ENCODE peak calls at places on chromosome 4, in five cellular contexts. I, K, O, Q and A are unnamed samples. For H3K4me1, the result is how much of the 10 kb centered on the place peaks cover.

GRCh38 chr4:182978152-182978827 is 61.1 kb upstream of the DCTD start:
- DNase-seq in I (no peak), K (peak), O (no peak), Q (no peak), A (no peak)

GRCh38 chr4:99300934-99301333 is 10.1 kb upstream of the ADH1A start:
- DNase-seq in I (no peak), K (peak), O (peak), Q (peak), A (no peak)

GRCh38 chr4:83454626-83455025 is 997 bp downstream of the HELQ start:
- DNase-seq in I (no peak), K (peak), O (no peak), Q (no peak), A (no peak)

GRCh38 chr4:588351-588849 is 12.3 kb upstream of the TMEM271 start:
- DNase-seq in I (no peak), K (no peak), O (no peak), Q (no peak), A (no peak)

GRCh38 chr4:2797545-2798305 is 4.8 kb downstream of the SH3BP2 start:
- DNase-seq in I (peak), K (no peak), O (peak), Q (no peak), A (no peak)

GRCh38 chr4:107856901-107857300 is 32.2 kb downstream of the SGMS2 start:
- DNase-seq in I (no peak), K (no peak), O (no peak), Q (no peak), A (no peak)

GRCh38 chr4:182427530-182427929 is 184.3 kb downstream of the TENM3 start:
- DNase-seq in I (no peak), K (no peak), O (no peak), Q (no peak), A (no peak)

GRCh38 chr4:149164282-149164681 is 651.4 kb downstream of the IQCM start:
- DNase-seq in I (no peak), K (no peak), O (no peak), Q (no peak), A (no peak)

GRCh38 chr4:6815029-6815836 is 32.7 kb downstream of the KIAA0232 start:
- DNase-seq in I (no peak), K (peak), O (peak), Q (no peak), A (no peak)

GRCh38 chr4:126004936-126005335 is 690.2 kb downstream of the FAT4 start:
- DNase-seq in I (no peak), K (peak), O (no peak), Q (no peak), A (no peak)

GRCh38 chr4:61202100-61202637 is 2.0 kb downstream of the ADGRL3 start:
- DNase-seq in I (no peak), K (peak), O (peak), Q (no peak), A (no peak)

GRCh38 chr4:106268731-106269272 is 47.2 kb downstream of the TBCK start:
- DNase-seq in I (no peak), K (no peak), O (no peak), Q (no peak), A (no peak)

GRCh38 chr4:15714141-15714540 is 11.3 kb downstream of the BST1 start:
- DNase-seq in I (no peak), K (no peak), O (no peak), Q (no peak), A (no peak)

GRCh38 chr4:113358784-113359183 is 309.3 kb downstream of the ANK2 start:
- DNase-seq in I (no peak), K (no peak), O (no peak), Q (no peak), A (no peak)

GRCh38 chr4:1285790-1286553 is 3.7 kb upstream of the MAEA start:
- DNase-seq in I (no peak), K (no peak), O (no peak), Q (no peak), A (no peak)

GRCh38 chr4:6280365-6280996 is 10.8 kb downstream of the WFS1 start:
- DNase-seq in I (no peak), K (peak), O (no peak), Q (no peak), A (no peak)

GRCh38 chr4:131644619-131645018 is 1504.5 kb upstream of the PCDH10 start:
- DNase-seq in I (no peak), K (peak), O (no peak), Q (no peak), A (no peak)

DNA sequence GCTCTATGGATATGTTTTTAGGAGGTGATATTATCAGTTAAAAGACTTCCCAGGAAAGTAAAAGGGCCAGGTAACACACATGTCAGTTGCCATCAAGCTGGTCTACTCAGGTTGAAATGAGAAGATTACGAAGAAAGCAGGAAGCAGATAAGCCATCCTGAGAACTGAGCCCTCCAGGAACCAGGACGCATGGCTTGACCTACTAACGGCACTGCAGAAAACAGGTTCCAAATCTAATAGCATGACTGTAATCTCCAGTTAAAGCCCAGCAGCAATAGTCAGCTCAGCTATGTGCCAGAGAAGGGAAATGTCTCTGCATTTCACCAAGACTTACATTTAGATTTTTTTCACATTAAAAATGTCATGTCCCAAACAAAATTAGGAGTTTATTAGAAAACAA is 77.9 kb downstream of the APBB2 start:
- DNase-seq in I (no peak), K (no peak), O (no peak), Q (no peak), A (no peak)
- H3K4me1 ChIP-seq in I (under half), K (under half), O (under half), Q (under half), A (half or more)

GRCh38 chr4:168848112-168848511 is 161.9 kb downstream of the CBR4 start:
- DNase-seq in I (no peak), K (peak), O (no peak), Q (no peak), A (no peak)
- H3K4me1 ChIP-seq in I (under half), K (under half), O (under half), Q (under half), A (under half)

GRCh38 chr4:20356565-20356964 is 104.9 kb downstream of the SLIT2 start:
- DNase-seq in I (no peak), K (no peak), O (no peak), Q (no peak), A (no peak)

GRCh38 chr4:20351360-20352171 is 99.9 kb downstream of the SLIT2 start:
- DNase-seq in I (no peak), K (no peak), O (no peak), Q (no peak), A (no peak)

GRCh38 chr4:20352172-20352431 is 100.4 kb downstream of the SLIT2 start:
- DNase-seq in I (no peak), K (no peak), O (no peak), Q (no peak), A (no peak)

GRCh38 chr4:20354120-20354519 is 102.4 kb downstream of the SLIT2 start:
- DNase-seq in I (no peak), K (no peak), O (no peak), Q (no peak), A (no peak)

GRCh38 chr4:20353646-20354045 is 101.9 kb downstream of the SLIT2 start:
- DNase-seq in I (no peak), K (no peak), O (no peak), Q (no peak), A (no peak)
- H3K4me1 ChIP-seq in I (under half), K (under half), O (under half), Q (under half), A (under half)

DNA sequence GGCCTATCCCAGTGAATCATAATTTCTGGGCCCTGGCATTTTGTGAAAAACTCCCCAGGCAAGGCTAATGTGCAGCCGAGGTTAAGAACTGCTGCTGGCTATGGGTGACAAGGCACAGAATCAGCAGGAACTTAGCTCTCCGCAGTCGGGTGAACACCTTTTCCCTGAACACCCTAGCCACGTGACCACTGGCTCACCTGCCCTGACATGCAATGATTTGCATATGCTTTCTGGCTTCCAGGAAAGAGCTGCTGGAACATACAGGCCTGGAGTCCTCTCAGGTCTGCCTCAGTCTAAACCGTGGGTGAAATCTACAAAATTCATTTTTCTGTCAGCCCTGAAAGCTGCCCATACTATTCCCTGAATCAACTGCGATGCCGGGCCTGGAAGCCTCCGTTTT is 56.6 kb downstream of the ZNF827 start:
- DNase-seq in I (no peak), K (peak), O (peak), Q (no peak), A (no peak)
- H3K4me1 ChIP-seq in I (under half), K (under half), O (under half), Q (under half), A (under half)